ENCODE peak calls at places on chromosomes 6 and 20, in seven cellular contexts. X, F, E, M, B, J and T are unnamed samples.

GRCh38 chr20:25328954-25329498 is 61.6 kb downstream of the ABHD12 start:
- DNase-seq in X (no peak), E (no peak), B (no peak), J (no peak), M (no peak), F (no peak), T (no peak)

GRCh38 chr6:148064406-148065134 is 278.1 kb upstream of the SASH1 start:
- DNase-seq in B (no peak), M (peak; percentile 18), F (peak; percentile 34), E (no peak), J (no peak), X (no peak), T (no peak)

GRCh38 chr20:25360631-25361286 is 29.9 kb downstream of the ABHD12 start:
- DNase-seq in J (no peak), E (peak; percentile 14), F (no peak), X (no peak), B (no peak), M (no peak), T (no peak)

GRCh38 chr6:166305562-166306117 is 2.6 kb downstream of the PRR18 start:
- DNase-seq in B (no peak), F (no peak), J (no peak), X (no peak), E (no peak), M (no peak), T (no peak)

GRCh38 chr20:36728986-36729385 is 16.9 kb downstream of the NDRG3 start:
- DNase-seq in B (no peak), X (no peak), J (no peak), M (no peak), E (no peak), F (peak; percentile 58), T (no peak)

GRCh38 chr6:85126448-85127178 is 323.3 kb upstream of the NT5E start:
- DNase-seq in X (peak; percentile 18), J (no peak), E (no peak), M (no peak), F (peak; percentile 32), B (peak; percentile 47), T (no peak)

GRCh38 chr6:63418741-63419140 is 99.0 kb upstream of the LGSN start:
- DNase-seq in E (no peak), F (no peak), J (no peak), M (no peak), X (no peak), B (peak; percentile 86), T (no peak)

GRCh38 chr20:51372966-51373365 is 169.6 kb downstream of the NFATC2 start:
- DNase-seq in B (no peak), X (no peak), F (no peak), E (no peak), J (no peak), M (no peak), T (no peak)

GRCh38 chr20:46207031-46207549 is 89.0 kb downstream of the CD40 start:
- DNase-seq in J (no peak), X (peak; percentile 42), F (no peak), E (peak; percentile 70), M (no peak), B (no peak), T (no peak)

GRCh38 chr20:41425180-41425884 is 58.7 kb upstream of the EMILIN3 start:
- DNase-seq in E (no peak), J (no peak), F (no peak), M (no peak), X (no peak), B (no peak), T (no peak)

GRCh38 chr20:63087872-63088680 is 81.3 kb upstream of the BHLHE23 start:
- DNase-seq in E (no peak), M (no peak), X (no peak), J (peak; percentile 41), B (peak; percentile 19), F (no peak), T (no peak)

GRCh38 chr6:14894105-14894504 is 351.8 kb upstream of the JARID2 start:
- DNase-seq in E (no peak), B (no peak), M (no peak), F (no peak), J (no peak), X (no peak), T (no peak)

GRCh38 chr6:11366183-11366933 is 133.9 kb upstream of the NEDD9 start:
- DNase-seq in F (no peak), J (no peak), E (no peak), M (no peak), B (no peak), X (no peak), T (no peak)

GRCh38 chr20:11041396-11041795 is 367.6 kb upstream of the JAG1 start:
- DNase-seq in J (no peak), M (no peak), X (no peak), B (no peak), F (peak; percentile 82), E (no peak), T (no peak)

GRCh38 chr20:58065508-58066361 is 162.7 kb downstream of the ANKRD60 start:
- DNase-seq in J (no peak), X (no peak), E (no peak), B (no peak), M (no peak), F (peak; percentile 90), T (no peak)

GRCh38 chr6:40328988-40329545 is 258.1 kb downstream of the LRFN2 start:
- DNase-seq in E (no peak), X (no peak), J (no peak), F (no peak), B (no peak), M (no peak), T (no peak)

GRCh38 chr20:16459019-16459700 is 114.1 kb downstream of the KIF16B start:
- DNase-seq in E (peak; percentile 53), M (peak; percentile 33), J (no peak), B (no peak), F (peak; percentile 55), X (peak; percentile 22), T (no peak)

GRCh38 chr6:149440735-149441662 is 40.9 kb downstream of the SUMO4 start:
- DNase-seq in B (no peak), E (no peak), M (peak; percentile 15), J (no peak), X (no peak), F (no peak), T (no peak)

GRCh38 chr6:1626481-1626880 is 16.8 kb downstream of the FOXC1 start:
- DNase-seq in J (no peak), X (no peak), B (no peak), E (no peak), F (no peak), M (no peak), T (no peak)

GRCh38 chr6:141510803-141511202 is 621.9 kb upstream of the GJE1 start:
- DNase-seq in M (no peak), J (no peak), F (no peak), E (no peak), B (no peak), X (no peak), T (no peak)

GRCh38 chr20:10863337-10864060 is 189.7 kb upstream of the JAG1 start:
- DNase-seq in X (no peak), M (peak; percentile 39), B (no peak), J (no peak), F (peak; percentile 23), E (no peak), T (no peak)

DNA sequence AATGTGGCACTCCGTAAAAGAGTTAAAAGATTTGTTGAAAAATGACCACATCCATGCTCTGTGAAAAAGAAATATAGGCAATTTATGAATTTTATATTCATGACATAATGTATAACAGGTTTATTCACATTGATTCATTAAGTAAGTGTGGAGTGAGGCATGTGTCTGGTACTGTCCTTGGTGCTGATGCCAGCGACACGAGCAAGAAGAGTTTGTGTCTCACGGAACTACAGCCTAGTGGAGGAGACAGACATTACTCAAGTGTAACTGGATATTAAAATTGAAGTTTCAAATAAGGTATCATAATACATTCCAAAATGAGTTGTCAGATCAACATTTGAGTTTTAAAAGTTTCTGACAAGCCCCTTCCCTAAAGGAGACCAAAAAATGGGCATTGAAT is 158.2 kb upstream of the PRND start:
- DNase-seq in X (no peak), B (no peak), M (no peak), F (peak; percentile 68), J (no peak), E (no peak), T (no peak)
- TF ChIP-seq CTCF in X (no peak), B (no peak), M (peak; percentile 51), F (peak; percentile 51), J (no peak), E (no peak), T (no peak)

GRCh38 chr6:157428418-157429202 is 47.6 kb downstream of the ZDHHC14 start:
- DNase-seq in J (no peak), M (no peak), E (no peak), X (no peak), F (peak; percentile 91), B (no peak), T (no peak)
- H3K27ac ChIP-seq in J (no peak overlapping the region), M (no peak overlapping the region), E (no peak overlapping the region), X (peak overlapping the region; percentile 65), F (no peak overlapping the region), B (no peak overlapping the region), T (no peak overlapping the region)

GRCh38 chr6:118571121-118571520 is 23.0 kb downstream of the PLN start:
- DNase-seq in B (no peak), F (no peak), X (no peak), E (no peak), J (no peak), M (no peak), T (no peak)

GRCh38 chr6:118569498-118569897 is 21.4 kb downstream of the PLN start:
- DNase-seq in B (no peak), X (no peak), M (no peak), F (no peak), J (no peak), E (no peak), T (no peak)

GRCh38 chr6:118578617-118579016 is 30.5 kb downstream of the PLN start:
- DNase-seq in E (no peak), J (no peak), B (no peak), F (no peak), X (no peak), M (no peak), T (no peak)

GRCh38 chr6:118577972-118578371 is 29.9 kb downstream of the PLN start:
- DNase-seq in F (no peak), E (no peak), X (no peak), M (no peak), B (no peak), J (no peak), T (no peak)

DNA sequence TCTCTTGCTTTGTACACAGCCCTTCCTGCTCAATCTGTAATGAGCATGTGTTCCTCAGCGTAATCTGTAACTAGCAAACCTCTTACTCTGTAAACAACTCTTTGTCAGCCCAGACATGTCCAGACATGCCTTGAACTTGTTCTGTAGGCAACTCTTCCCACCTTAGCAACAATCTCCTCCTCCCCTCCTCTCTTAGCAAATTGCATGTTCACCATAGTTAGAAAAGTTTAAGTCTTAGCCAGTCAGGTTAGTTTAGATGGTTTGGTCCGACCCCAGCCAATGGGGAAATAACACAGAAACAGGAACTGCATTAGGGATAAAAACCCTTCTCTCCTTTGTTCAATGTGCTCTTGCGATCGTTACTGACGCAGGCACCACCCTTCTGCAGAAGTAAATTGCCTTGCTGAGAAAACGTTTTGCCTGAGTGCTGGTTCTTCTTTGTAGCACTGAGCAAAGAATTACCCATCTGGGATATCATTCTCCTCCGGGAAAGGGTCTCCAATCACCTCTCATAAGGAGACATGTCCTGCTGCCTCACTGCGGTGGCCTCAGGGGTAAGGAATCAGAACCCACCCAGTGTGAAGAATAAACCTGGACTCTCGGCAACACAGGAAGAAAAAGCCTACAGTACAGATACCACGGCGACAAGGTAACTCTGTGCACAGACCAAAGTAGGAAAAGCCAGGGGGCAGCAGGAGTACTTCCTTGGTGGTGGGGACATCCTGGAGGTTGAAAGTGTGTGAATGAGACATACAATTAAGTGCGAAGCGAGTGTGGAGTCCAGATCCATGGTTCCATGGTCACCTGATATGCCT is 26.2 kb downstream of the PLN start:
- DNase-seq in X (no peak), E (no peak), B (no peak), J (no peak), F (peak; percentile 68), M (no peak), T (no peak)
- H3K9me3 ChIP-seq in X (peaks cover 43% of the 10 kb centered on the region), E (peaks cover 4% of the 10 kb centered on the region), B (no peaks in the 10 kb centered on the region), J (peaks cover 24% of the 10 kb centered on the region), F (peaks cover 26% of the 10 kb centered on the region), M (peaks cover 30% of the 10 kb centered on the region), T (peaks cover 51% of the 10 kb centered on the region)

GRCh38 chr6:164097557-164098398 is 683.3 kb downstream of the QKI start:
- DNase-seq in M (no peak), B (no peak), X (no peak), J (no peak), F (no peak), E (no peak), T (no peak)
- TF ChIP-seq CTCF in M (no peak), B (no peak), X (peak; percentile 33), J (no peak), F (no peak), E (no peak), T (no peak)